ENCODE peak calls at places on chromosomes 16 and 17, in five cellular contexts. X, E, S, K and B are unnamed samples.

GRCh38 chr16:24737391-24737871 is 8.0 kb downstream of the TNRC6A start:
- DNase-seq in E (no peak), K (peak), X (no peak), S (no peak), B (no peak)

GRCh38 chr17:49519781-49520180 is 24.7 kb downstream of the NGFR start:
- DNase-seq in S (no peak), X (peak), K (no peak), E (no peak), B (no peak)

GRCh38 chr17:45834471-45835396 is 9.9 kb upstream of the SPPL2C start:
- DNase-seq in S (no peak), E (no peak), X (no peak), K (no peak), B (no peak)

GRCh38 chr17:8226536-8227237 is 16.3 kb upstream of the AURKB start:
- DNase-seq in E (peak), X (peak), K (no peak), S (peak), B (peak)

GRCh38 chr16:72635104-72635503 is 412.8 kb downstream of the ZFHX3 start:
- DNase-seq in E (no peak), S (no peak), K (no peak), X (no peak), B (no peak)

GRCh38 chr17:40510328-40510648 is 8.9 kb upstream of the TNS4 start:
- DNase-seq in E (no peak), S (no peak), K (peak), X (no peak), B (no peak)

GRCh38 chr16:74501484-74502479 is 80.5 kb upstream of the CLEC18B start:
- DNase-seq in X (no peak), E (no peak), K (no peak), S (no peak), B (no peak)

GRCh38 chr17:63332286-63332685 is 113.8 kb downstream of the CYB561 start:
- DNase-seq in X (no peak), E (no peak), K (no peak), S (no peak), B (no peak)

GRCh38 chr16:31143889-31144148 is 6.0 kb downstream of the PRSS36 start:
- DNase-seq in S (no peak), E (no peak), X (no peak), K (no peak), B (no peak)

GRCh38 chr16:86334062-86334461 is 176.3 kb upstream of the FOXF1 start:
- DNase-seq in S (no peak), K (no peak), E (no peak), X (no peak), B (no peak)

GRCh38 chr16:17476414-17477259 is 5.9 kb upstream of the XYLT1 start:
- DNase-seq in X (peak), S (no peak), E (peak), K (peak), B (peak)

GRCh38 chr16:86919073-86919472 is 340.7 kb downstream of the FOXL1 start:
- DNase-seq in E (no peak), S (no peak), X (no peak), K (no peak), B (no peak)

DNA sequence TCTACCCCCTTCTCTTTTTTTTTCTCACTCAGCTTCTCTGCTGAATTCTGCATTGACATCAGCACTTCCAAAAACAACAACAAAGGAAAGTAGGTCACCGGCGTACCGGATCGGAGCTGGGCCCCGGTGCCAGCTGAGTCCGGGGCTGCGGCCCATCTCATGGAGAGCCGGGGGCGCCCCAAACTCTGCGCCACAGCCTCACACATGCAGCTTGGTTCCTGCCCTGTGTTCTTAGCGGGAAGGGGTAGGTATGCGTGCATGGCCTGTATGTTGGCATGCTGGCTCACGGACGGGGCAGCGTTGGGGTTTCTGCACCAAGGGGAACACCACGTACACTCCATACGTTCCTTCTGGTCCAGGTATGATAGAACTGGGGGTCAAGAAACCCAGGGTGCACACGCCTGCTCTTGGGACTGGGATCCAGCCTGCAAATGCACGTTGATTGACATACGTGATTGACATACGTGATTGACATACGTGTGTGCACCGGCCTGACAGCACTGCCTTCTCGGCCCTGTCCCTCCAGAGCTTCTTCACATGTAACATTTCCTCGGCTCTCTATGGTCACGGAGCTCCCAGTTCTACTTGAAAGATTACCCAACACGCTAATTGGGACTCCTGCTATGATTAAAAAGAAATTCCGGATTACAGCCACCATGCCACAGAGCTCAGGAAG is 88.7 kb downstream of the RPA1 start:
- DNase-seq in S (no peak), K (no peak), E (no peak), X (no peak), B (no peak)
- TF ChIP-seq CTCF in S (no peak), K (no peak), E (no peak), X (no peak), B (no peak)

GRCh38 chr17:71764507-71764906 is 356.3 kb upstream of the SOX9 start:
- DNase-seq in E (no peak), S (no peak), X (peak), K (peak), B (peak)
- TF ChIP-seq ATF2 in E (no peak), S (no peak), X (no peak), K (no peak), B (no peak)

DNA sequence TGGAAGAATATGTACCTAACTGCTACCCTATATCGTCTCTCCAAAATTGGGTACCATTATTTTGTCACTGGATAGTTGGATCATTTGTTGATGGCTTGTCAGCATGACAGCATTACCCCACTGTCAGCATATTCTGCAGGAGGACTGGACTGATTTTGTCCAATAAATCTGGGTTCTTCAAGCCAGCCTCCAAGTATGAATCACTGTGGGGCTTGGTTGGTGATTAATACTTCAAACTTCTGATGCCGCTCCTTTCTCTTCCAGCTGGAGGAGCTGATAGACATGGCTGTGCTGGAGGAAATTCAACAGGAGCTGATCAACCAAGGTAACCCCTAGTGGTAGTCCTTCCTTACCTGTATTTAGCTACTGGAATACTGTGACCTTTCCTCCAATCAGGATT is 2.5 kb downstream of the RPAIN start:
- DNase-seq in K (peak), S (no peak), E (no peak), X (no peak), B (no peak)
- TF ChIP-seq CTCF in K (no peak), S (no peak), E (no peak), X (no peak), B (no peak)

DNA sequence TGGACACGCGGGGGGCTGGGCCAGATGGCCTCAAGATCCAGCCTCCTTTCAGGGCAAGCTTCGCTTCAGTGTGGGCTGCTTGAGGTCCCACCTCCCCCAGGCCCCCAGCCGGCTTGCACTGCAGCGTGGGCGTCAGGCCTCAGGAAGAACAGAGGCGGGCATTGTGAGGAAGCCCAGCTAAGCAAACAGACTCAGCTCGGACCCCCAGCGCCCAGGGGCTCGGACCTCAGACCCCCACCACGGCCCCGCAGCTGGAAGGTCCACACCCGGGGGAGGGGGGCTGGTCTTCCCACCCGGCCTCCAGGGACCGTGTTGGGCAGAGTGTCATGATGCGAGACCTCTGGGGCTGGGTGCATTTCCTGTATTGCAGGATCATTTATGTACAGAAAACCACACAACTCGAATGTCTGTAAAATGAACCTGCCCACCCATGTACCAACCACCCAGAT is 24.7 kb upstream of the ZNF469 start:
- DNase-seq in X (no peak), S (no peak), K (no peak), E (no peak), B (no peak)
- TF ChIP-seq ATF2 in X (no peak), S (no peak), K (no peak), E (no peak), B (no peak)

GRCh38 chr16:67445441-67445912 is 14.6 kb downstream of the HSD11B2 start:
- DNase-seq in K (peak), E (no peak), S (no peak), X (no peak), B (no peak)
- TF ChIP-seq CTCF in K (peak), E (no peak), S (no peak), X (no peak), B (no peak)